ENCODE peak calls at places on chromosome 5, in nine cellular contexts. N is GM23338, G is PC-3, E is GM23248, R is HCT116, C is neural progenitor cell, H is SK-N-SH, I is MM.1S, W is OCI-LY7. Y is an unnamed sample. For H3K79me2 and H3K4me1, the result is how much of the 10 kb centered on the place peaks cover.

GRCh38 chr5:80002677-80003076 is 11.6 kb upstream of the MTX3 start:
- DNase-seq in N (no peak), G (no peak), E (no peak), R (no peak), C (no peak), H (no peak), I (no peak), W (no peak), Y (no peak)

GRCh38 chr5:59988396-59988795 is 94.9 kb upstream of the PDE4D start:
- DNase-seq in N (no peak), G (no peak), E (no peak), R (no peak), C (no peak), H (no peak), I (no peak), W (no peak), Y (no peak)

GRCh38 chr5:173775692-173776135 is 112.4 kb upstream of the CPEB4 start:
- DNase-seq in N (no peak), G (no peak), E (no peak), R (no peak), C (no peak), H (no peak), I (no peak), W (peak), Y (no peak)

GRCh38 chr5:58499951-58500350 is 8.7 kb downstream of the GAPT start:
- DNase-seq in N (no peak), G (peak), E (no peak), R (no peak), C (no peak), H (no peak), I (no peak), W (peak), Y (no peak)

GRCh38 chr5:98586581-98586980 is 186.9 kb upstream of the RGMB start:
- DNase-seq in N (no peak), G (no peak), E (no peak), R (no peak), C (no peak), H (no peak), I (no peak), W (no peak), Y (no peak)

GRCh38 chr5:151020304-151021031 is at the start of gene GPX3:
- DNase-seq in N (peak), G (no peak), E (peak), R (no peak), C (peak), H (peak), I (no peak), W (no peak), Y (peak)

GRCh38 chr5:120055858-120056257 is 408.2 kb upstream of the PRR16 start:
- DNase-seq in N (no peak), G (peak), E (peak), R (peak), C (no peak), H (no peak), I (no peak), W (no peak), Y (peak)

GRCh38 chr5:119435436-119436132 is 16.7 kb upstream of the HSD17B4 start:
- DNase-seq in N (peak), G (peak), E (peak), R (no peak), C (peak), H (no peak), I (peak), W (peak), Y (peak)

GRCh38 chr5:89723907-89724306 is 685.6 kb downstream of the CETN3 start:
- DNase-seq in N (no peak), G (peak), E (peak), R (no peak), C (no peak), H (no peak), I (no peak), W (no peak), Y (no peak)

GRCh38 chr5:75034137-75034739 is 18.1 kb downstream of the GCNT4 start:
- DNase-seq in N (no peak), G (peak), E (no peak), R (no peak), C (no peak), H (no peak), I (no peak), W (no peak), Y (peak)

DNA sequence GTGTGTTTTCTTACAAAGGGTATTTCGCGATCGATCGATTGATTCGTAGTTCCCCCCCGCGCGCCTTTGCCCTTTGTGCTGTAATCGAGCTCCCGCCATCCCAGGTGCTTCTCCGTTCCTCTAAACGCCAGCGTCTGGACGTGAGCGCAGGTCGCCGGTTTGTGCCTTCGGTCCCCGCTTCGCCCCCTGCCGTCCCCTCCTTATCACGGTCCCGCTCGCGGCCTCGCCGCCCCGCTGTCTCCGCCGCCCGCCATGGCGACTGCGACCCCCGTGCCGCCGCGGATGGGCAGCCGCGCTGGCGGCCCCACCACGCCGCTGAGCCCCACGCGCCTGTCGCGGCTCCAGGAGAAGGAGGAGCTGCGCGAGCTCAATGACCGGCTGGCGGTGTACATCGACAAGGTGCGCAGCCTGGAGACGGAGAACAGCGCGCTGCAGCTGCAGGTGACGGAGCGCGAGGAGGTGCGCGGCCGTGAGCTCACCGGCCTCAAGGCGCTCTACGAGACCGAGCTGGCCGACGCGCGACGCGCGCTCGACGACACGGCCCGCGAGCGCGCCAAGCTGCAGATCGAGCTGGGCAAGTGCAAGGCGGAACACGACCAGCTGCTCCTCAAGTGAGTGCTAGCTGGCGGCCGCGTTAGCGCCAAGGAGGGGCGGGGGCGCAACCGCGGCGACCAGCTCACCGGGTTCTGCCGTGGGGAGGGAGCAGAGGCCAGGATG is 479 bp downstream of the LMNB1 start:
- DNase-seq in N (peak), G (peak), E (peak), R (no peak), C (peak), H (peak), I (peak), W (peak), Y (peak)
- TF ChIP-seq EZH2phosphoT487 in N (no peak), G (no peak), E (no peak), R (no peak), C (no peak), H (no peak), I (no peak), W (no peak), Y (no peak)

GRCh38 chr5:133962801-133963476 is 5.5 kb downstream of the C5orf15 start:
- DNase-seq in N (no peak), G (no peak), E (peak), R (no peak), C (no peak), H (no peak), I (no peak), W (no peak), Y (no peak)

GRCh38 chr5:133966090-133966489 is 2.3 kb downstream of the C5orf15 start:
- DNase-seq in N (no peak), G (no peak), E (no peak), R (no peak), C (no peak), H (no peak), I (no peak), W (no peak), Y (no peak)

GRCh38 chr5:133959643-133960042 is 8.8 kb downstream of the C5orf15 start:
- DNase-seq in N (no peak), G (no peak), E (no peak), R (no peak), C (no peak), H (no peak), I (no peak), W (no peak), Y (no peak)

GRCh38 chr5:133963493-133964128 is 4.8 kb downstream of the C5orf15 start:
- DNase-seq in N (no peak), G (no peak), E (no peak), R (no peak), C (no peak), H (no peak), I (no peak), W (no peak), Y (no peak)

DNA sequence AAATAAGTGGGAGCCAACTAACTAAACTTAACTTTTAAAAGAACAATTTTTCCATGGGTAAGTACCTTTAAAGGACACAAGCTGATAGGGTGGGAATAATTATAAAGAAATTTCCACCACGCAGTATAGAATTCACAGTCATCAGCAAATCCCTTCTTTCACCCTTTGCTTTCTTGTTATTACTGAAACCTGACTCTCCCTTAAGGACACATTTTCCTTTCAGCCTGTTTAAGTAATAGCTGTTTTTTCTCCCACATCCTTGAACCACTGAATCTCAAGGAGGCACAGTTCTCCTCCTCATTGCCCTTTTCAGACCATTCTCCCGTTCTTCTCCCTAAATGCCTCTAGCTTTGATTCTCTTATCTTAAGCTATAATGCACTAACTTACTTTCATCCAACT is 6.3 kb downstream of the C5orf15 start:
- DNase-seq in N (no peak), G (no peak), E (no peak), R (no peak), C (no peak), H (no peak), I (no peak), W (no peak), Y (no peak)
- H3K79me2 ChIP-seq in N (half or more), G (half or more), E (half or more), R (half or more), C (half or more), H (half or more), I (under half), W (under half), Y (half or more)

DNA sequence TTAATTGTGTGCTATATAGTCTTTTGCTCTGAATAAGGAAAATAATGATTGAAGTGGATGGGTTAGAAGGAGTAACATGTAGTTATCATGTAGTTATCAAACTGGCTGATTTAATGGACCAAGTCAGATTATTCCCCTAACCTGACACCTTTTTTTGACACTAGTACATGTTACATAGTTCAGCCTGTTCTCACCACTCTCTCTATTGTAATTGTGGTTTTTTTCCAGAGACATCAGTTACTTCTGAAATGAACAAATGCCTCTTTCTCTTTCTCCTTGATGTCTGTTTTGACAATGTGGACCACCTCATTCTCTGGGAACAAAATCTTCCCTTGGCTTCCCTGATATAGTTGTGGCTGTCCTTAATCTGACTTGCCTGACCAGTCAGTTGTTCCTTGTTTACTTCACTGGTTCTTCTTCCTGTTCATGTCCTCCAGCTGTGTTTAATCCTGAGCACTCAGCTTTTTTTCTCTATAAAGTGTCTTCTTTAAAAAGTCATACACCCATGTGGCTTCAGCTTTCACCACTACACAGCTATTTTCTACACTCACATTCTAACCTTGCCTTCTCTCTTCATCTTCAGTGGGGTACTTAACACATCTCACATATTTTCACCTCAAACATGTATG is 243.4 kb downstream of the ARRDC3 start:
- DNase-seq in N (no peak), G (no peak), E (no peak), R (no peak), C (no peak), H (no peak), I (no peak), W (no peak), Y (no peak)
- H3K4me1 ChIP-seq in N (under half), G (under half), E (under half), R (under half), C (under half), H (under half), I (under half), W (under half), Y (under half)

GRCh38 chr5:130692766-130693165 is 472.3 kb downstream of the HINT1 start:
- DNase-seq in N (no peak), G (peak), E (no peak), R (no peak), C (no peak), H (no peak), I (no peak), W (no peak), Y (no peak)
- TF ChIP-seq EZH2phosphoT487 in N (no peak), G (no peak), E (no peak), R (no peak), C (no peak), H (no peak), I (no peak), W (no peak), Y (no peak)

DNA sequence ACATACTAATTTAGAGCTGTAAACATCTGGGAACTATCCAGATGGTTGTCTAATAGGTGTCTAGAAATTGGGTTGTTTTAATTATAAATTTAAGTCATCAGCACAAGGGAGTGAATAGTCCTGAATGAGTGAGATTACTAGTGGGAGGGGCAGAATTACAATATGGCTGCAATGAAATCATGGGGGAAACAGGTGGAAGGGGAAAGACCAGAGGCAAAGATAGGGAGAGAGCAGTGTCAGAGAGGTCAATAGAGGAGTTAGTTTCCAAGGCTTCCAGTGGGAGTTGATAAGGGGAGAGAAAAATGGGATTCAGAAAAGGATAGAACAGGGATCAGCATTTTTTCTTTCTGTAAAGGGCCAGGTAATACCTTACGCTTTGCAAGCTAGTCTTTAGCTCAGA is 8.9 kb downstream of the AK6 start:
- DNase-seq in N (no peak), G (no peak), E (no peak), R (no peak), C (no peak), H (no peak), I (no peak), W (no peak), Y (no peak)
- H3K79me2 ChIP-seq in N (half or more), G (under half), E (half or more), R (half or more), C (under half), H (half or more), I (half or more), W (half or more), Y (half or more)

GRCh38 chr5:133878236-133878555 is 90.2 kb downstream of the C5orf15 start:
- DNase-seq in N (no peak), G (no peak), E (no peak), R (no peak), C (no peak), H (no peak), I (no peak), W (no peak), Y (no peak)
- H3K4me1 ChIP-seq in N (under half), G (under half), E (under half), R (under half), C (under half), H (under half), I (under half), W (under half), Y (under half)

GRCh38 chr5:141725909-141726308 is 43.9 kb upstream of the ARAP3 start:
- DNase-seq in N (no peak), G (peak), E (peak), R (no peak), C (no peak), H (no peak), I (no peak), W (no peak), Y (no peak)
- TF ChIP-seq EZH2phosphoT487 in N (no peak), G (no peak), E (no peak), R (no peak), C (no peak), H (no peak), I (no peak), W (no peak), Y (no peak)

DNA sequence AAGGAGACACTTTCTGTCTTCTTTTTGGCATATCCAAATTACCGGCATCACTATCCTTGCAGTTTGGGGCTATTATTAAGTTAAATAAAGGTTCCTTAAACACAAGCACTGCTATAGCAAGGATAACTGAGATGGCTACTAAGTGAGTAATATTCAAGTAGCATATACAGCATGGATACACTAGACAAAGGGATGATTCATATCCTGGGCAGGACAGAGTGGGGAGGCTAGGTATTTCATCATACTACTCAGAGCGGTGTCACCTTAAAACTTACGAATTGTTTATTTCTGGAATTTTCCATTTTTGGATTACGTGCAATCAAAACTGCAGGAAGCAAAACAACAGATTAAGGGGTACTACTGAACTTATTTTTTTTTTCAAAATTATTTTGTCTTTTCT is 54.1 kb downstream of the FER start:
- DNase-seq in N (no peak), G (peak), E (peak), R (peak), C (no peak), H (no peak), I (no peak), W (no peak), Y (no peak)
- H3K79me2 ChIP-seq in N (under half), G (under half), E (half or more), R (under half), C (under half), H (half or more), I (under half), W (under half), Y (under half)

DNA sequence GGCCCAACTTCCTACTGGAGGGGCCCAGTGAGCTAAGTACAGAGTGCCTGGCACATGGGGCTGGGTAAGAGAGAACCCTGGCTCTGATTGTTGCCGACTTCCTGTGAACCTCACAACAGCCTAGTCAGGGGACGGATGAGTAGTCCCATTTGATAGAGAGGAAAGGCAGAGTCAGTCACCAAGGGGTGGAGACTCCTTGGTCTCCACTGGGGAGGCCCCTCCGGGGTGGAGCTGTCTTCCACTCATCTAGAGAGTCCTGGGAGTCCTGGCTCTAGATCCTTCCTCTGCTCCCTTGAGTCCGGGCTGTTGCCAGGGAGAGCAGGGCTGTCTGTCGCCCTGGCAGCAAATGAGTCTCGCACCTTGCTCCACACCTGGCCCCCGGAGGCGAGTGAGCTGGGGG is 8.0 kb downstream of the GRK6 start:
- DNase-seq in N (no peak), G (no peak), E (no peak), R (no peak), C (no peak), H (no peak), I (no peak), W (no peak), Y (no peak)
- H3K4me1 ChIP-seq in N (under half), G (under half), E (under half), R (under half), C (under half), H (under half), I (under half), W (under half), Y (under half)

GRCh38 chr5:38426493-38426892 is 130.0 kb downstream of the LIFR start:
- DNase-seq in N (no peak), G (peak), E (peak), R (no peak), C (no peak), H (no peak), I (no peak), W (no peak), Y (no peak)
- TF ChIP-seq EZH2phosphoT487 in N (no peak), G (no peak), E (no peak), R (no peak), C (no peak), H (no peak), I (no peak), W (no peak), Y (no peak)